ENCODE peak calls at places on chromosomes 11 and 22, in seven cellular contexts. S is HCT116, P is H1, W is K562, Q is HepG2, V is SK-N-SH, K is GM12878. I is an unnamed sample.

GRCh38 chr11:65391007-65391406 is 4.6 kb downstream of the FRMD8 start:
- DNase-seq in W (no peak), S (no peak), Q (no peak), K (no peak), V (no peak), P (no peak), I (no peak)

GRCh38 chr22:33130473-33130872 is 72.3 kb upstream of the SYN3 start:
- DNase-seq in W (no peak), S (no peak), Q (peak), V (no peak), P (no peak), K (no peak), I (no peak)

GRCh38 chr11:10139656-10140055 is 154.4 kb downstream of the SBF2 start:
- DNase-seq in W (no peak), Q (no peak), S (no peak), V (no peak), K (no peak), P (no peak), I (no peak)

GRCh38 chr11:130199792-130200191 is 40.2 kb downstream of the ST14 start:
- DNase-seq in S (no peak), W (no peak), P (no peak), K (no peak), Q (no peak), V (no peak), I (no peak)

GRCh38 chr22:29369460-29369859 is 18.9 kb downstream of the AP1B1 start:
- DNase-seq in W (peak), P (peak), S (no peak), K (no peak), V (no peak), Q (no peak), I (no peak)

GRCh38 chr22:37731804-37732471 is 35.1 kb downstream of the TRIOBP start:
- DNase-seq in Q (peak), K (no peak), P (no peak), W (peak), S (no peak), V (no peak), I (no peak)

GRCh38 chr11:68838572-68838964 is 3.1 kb downstream of the CPT1A start:
- DNase-seq in Q (peak), S (no peak), V (no peak), P (no peak), W (no peak), K (no peak), I (no peak)

GRCh38 chr22:48772286-48772907 is 1055.3 kb downstream of the BRD1 start:
- DNase-seq in W (no peak), V (no peak), Q (no peak), S (no peak), P (no peak), K (no peak), I (no peak)

GRCh38 chr11:128330203-128330602 is 257.2 kb downstream of the ETS1 start:
- DNase-seq in W (no peak), S (no peak), P (no peak), V (no peak), K (no peak), Q (no peak), I (no peak)

GRCh38 chr22:19868773-19869471 is 14.2 kb upstream of the GNB1L start:
- DNase-seq in Q (no peak), S (no peak), K (no peak), P (peak), V (no peak), W (no peak), I (no peak)

GRCh38 chr11:75615709-75616108 is 53.1 kb downstream of the MAP6 start:
- DNase-seq in S (no peak), P (no peak), K (no peak), W (no peak), V (peak), Q (no peak), I (no peak)

GRCh38 chr11:73358071-73358470 is 18.1 kb upstream of the RELT start:
- DNase-seq in K (no peak), W (no peak), P (no peak), Q (no peak), V (no peak), S (no peak), I (no peak)

GRCh38 chr22:48957987-48958321 is 869.7 kb downstream of the BRD1 start:
- DNase-seq in W (no peak), P (no peak), S (no peak), K (no peak), Q (no peak), V (no peak), I (no peak)

GRCh38 chr11:74366576-74366975 is 31.7 kb downstream of the PGM2L1 start:
- DNase-seq in W (no peak), V (no peak), P (no peak), K (no peak), S (no peak), Q (no peak), I (no peak)

GRCh38 chr11:84902445-84902844 is 724.7 kb downstream of the DLG2 start:
- DNase-seq in S (no peak), Q (no peak), V (no peak), W (no peak), P (no peak), K (no peak), I (no peak)

GRCh38 chr11:134332189-134332631 is 422 bp downstream of the GLB1L2 start:
- DNase-seq in K (no peak), P (peak), Q (no peak), W (peak), V (peak), S (no peak), I (no peak)

GRCh38 chr22:20779813-20780148 is 5.9 kb downstream of the SERPIND1 start:
- DNase-seq in V (no peak), Q (no peak), S (no peak), P (no peak), W (no peak), K (no peak), I (no peak)

GRCh38 chr22:30195245-30196140 is 51.1 kb downstream of the LIF start:
- DNase-seq in S (no peak), K (no peak), Q (peak), P (no peak), W (no peak), V (no peak), I (no peak)

GRCh38 chr22:46783721-46784120 is 21.3 kb downstream of the TBC1D22A start:
- DNase-seq in V (no peak), Q (no peak), K (no peak), S (no peak), W (no peak), P (no peak), I (no peak)

GRCh38 chr22:44573451-44573850 is 75.4 kb upstream of the RTL6 start:
- DNase-seq in K (no peak), P (no peak), S (no peak), Q (no peak), W (no peak), V (no peak), I (no peak)

GRCh38 chr22:48331266-48331665 is 1496.4 kb downstream of the BRD1 start:
- DNase-seq in K (no peak), W (no peak), Q (no peak), S (no peak), V (no peak), P (no peak), I (no peak)

GRCh38 chr11:34276465-34276864 is 81.3 kb downstream of the ABTB2 start:
- DNase-seq in P (no peak), V (no peak), K (no peak), W (no peak), S (no peak), Q (no peak), I (no peak)

GRCh38 chr22:19786264-19786585 is 25.6 kb downstream of the TBX1 start:
- DNase-seq in V (no peak), P (no peak), S (no peak), Q (no peak), W (no peak), K (no peak), I (no peak)

GRCh38 chr11:95283653-95284052 is 52.7 kb upstream of the SESN3 start:
- DNase-seq in Q (no peak), W (no peak), P (no peak), V (no peak), K (no peak), S (no peak), I (no peak)

GRCh38 chr11:129828301-129828836 is 12.7 kb downstream of the TMEM45B start:
- DNase-seq in Q (peak), V (no peak), W (no peak), P (no peak), K (no peak), S (peak), I (no peak)

GRCh38 chr11:122791836-122792235 is 46.5 kb upstream of the CRTAM start:
- DNase-seq in Q (no peak), K (no peak), S (no peak), V (no peak), W (no peak), P (no peak), I (peak)

GRCh38 chr11:68270334-68271022 is 1.3 kb downstream of the C11orf24 start:
- DNase-seq in S (no peak), K (no peak), W (no peak), Q (peak), V (no peak), P (no peak), I (no peak)

GRCh38 chr22:36433318-36434231 is 45.8 kb upstream of the MYH9 start:
- DNase-seq in V (peak), W (no peak), K (no peak), P (no peak), Q (peak), S (no peak), I (no peak)

GRCh38 chr11:8192016-8192895 is 23.4 kb upstream of the RIC3 start:
- DNase-seq in S (peak), Q (peak), K (no peak), W (peak), P (peak), V (peak), I (peak)

GRCh38 chr11:130771708-130772107 is 144.6 kb downstream of the SNX19 start:
- DNase-seq in V (no peak), W (no peak), K (no peak), S (no peak), Q (no peak), P (no peak), I (no peak)

GRCh38 chr22:30968015-30968923 is at the start of gene MORC2:
- DNase-seq in W (peak), P (no peak), S (no peak), V (no peak), K (no peak), Q (peak), I (no peak)

GRCh38 chr22:28424427-28425080 is 255.1 kb downstream of the TTC28 start:
- DNase-seq in K (no peak), S (no peak), W (no peak), V (peak), P (no peak), Q (peak), I (peak)

GRCh38 chr11:126485021-126485781 is 129.7 kb downstream of the ST3GAL4 start:
- DNase-seq in P (no peak), S (no peak), V (no peak), K (no peak), Q (no peak), W (no peak), I (no peak)

GRCh38 chr11:34161812-34162506 is 56.5 kb downstream of the NAT10 start:
- DNase-seq in P (no peak), V (no peak), W (peak), S (no peak), K (no peak), Q (no peak), I (no peak)

GRCh38 chr22:46163498-46163897 is 13.2 kb downstream of the PPARA start:
- DNase-seq in Q (no peak), P (no peak), K (no peak), V (no peak), S (no peak), W (no peak), I (no peak)

GRCh38 chr11:460331-461199 is 10.5 kb downstream of the PTDSS2 start:
- DNase-seq in W (peak), V (no peak), P (no peak), S (no peak), K (no peak), Q (no peak), I (no peak)

GRCh38 chr22:37165940-37166674 is 16.4 kb upstream of the IL2RB start:
- DNase-seq in Q (no peak), K (no peak), W (no peak), V (no peak), S (no peak), P (no peak), I (no peak)

GRCh38 chr11:33452806-33453205 is 195.6 kb downstream of the HIPK3 start:
- DNase-seq in V (no peak), P (no peak), S (no peak), K (no peak), Q (no peak), W (no peak), I (peak)

GRCh38 chr22:42282252-42282942 is 11.9 kb upstream of the TCF20 start:
- DNase-seq in S (no peak), W (no peak), Q (peak), V (no peak), K (no peak), P (no peak), I (no peak)

GRCh38 chr22:18042685-18043084 is 18.3 kb upstream of the MICAL3 start:
- DNase-seq in W (no peak), V (no peak), Q (no peak), S (no peak), K (no peak), P (no peak), I (no peak)

DNA sequence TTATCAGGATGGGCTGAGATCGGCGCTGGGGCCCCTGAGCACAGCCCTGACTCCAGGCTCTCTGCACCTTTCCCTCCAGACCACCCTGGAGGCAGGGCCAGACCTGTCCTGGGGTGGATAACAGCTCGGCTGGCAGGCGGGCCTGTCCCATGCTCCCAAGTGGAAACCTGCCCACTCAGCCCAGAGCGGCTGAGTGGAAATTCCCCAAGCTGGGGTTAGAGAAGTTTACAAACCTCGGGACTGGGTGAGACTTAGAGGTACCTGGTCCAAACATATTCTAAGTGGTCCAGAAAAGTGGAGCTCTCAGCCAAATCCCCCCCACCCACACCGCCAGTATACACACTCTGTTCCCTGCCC is 4.8 kb upstream of the FXYD2 start:
- DNase-seq in K (no peak), W (no peak), Q (no peak), P (no peak), V (no peak), S (no peak), I (no peak)
- H3K4me3 ChIP-seq in K (no peak), W (no peak), Q (no peak), P (no peak), V (no peak), S (no peak), I (no peak)

GRCh38 chr11:16923987-16924386 is 90.2 kb downstream of the PLEKHA7 start:
- DNase-seq in V (no peak), P (no peak), Q (no peak), K (no peak), S (no peak), W (no peak), I (no peak)
- TF ChIP-seq POLR2AphosphoS5 in V (no peak), P (no peak), Q (no peak), K (no peak), S (no peak), W (no peak), I (no peak)

GRCh38 chr11:119520966-119521365 is 98.0 kb upstream of the THY1 start:
- DNase-seq in S (no peak), P (no peak), V (no peak), W (no peak), K (no peak), Q (no peak), I (no peak)
- TF ChIP-seq SIN3A in S (no peak), P (no peak), V (no peak), W (no peak), K (no peak), Q (no peak), I (no peak)

DNA sequence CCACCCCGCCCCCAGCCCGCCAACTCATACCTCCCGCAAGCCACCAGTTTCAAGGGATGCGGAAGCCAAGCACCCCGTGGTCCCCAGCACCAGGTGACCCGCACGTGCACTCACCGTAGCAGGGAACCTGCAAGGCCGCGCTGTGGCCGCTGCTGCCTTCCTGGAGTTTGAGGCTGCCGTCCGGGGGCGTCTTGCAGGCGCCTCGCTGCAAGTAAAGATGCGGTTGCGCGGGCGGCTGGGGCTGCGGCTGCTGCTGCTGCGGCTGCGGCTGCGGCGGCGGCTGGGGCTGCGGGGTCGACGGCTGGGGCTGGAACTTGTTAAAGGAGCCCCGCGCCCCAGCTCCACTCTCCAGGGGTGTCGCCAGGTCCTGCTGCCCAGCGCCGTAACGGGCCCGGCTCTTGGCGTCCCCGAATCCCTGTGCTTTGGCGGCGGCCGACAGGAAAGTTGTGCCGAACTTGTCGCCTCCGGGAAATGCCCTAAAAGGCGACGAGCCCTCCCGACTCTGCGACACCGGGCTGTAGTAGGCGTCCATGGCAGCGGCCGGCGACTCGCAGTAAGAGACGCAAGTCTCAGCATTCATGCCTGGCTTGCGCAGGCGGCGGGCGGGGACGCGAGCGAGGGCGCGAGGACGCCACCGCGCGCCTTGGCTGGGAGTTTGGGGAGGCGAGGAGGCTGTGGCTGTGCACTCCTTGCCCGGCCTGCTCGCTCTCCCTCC is at the start of gene ALX4:
- DNase-seq in K (no peak), Q (no peak), S (no peak), V (peak), W (peak), P (peak), I (no peak)
- H3K4me3 ChIP-seq in K (no peak), Q (peak), S (no peak), V (peak), W (peak), P (peak), I (peak)